ENCODE peak calls at places on chromosome 12, in four cellular contexts. One of them, this sample, is unnamed.

GRCh38 chr12:107442593-107442992 is 243.0 kb upstream of the PWP1 start:
- DNase-seq in K562: no peak
- DNase-seq in HepG2: no peak
- DNase-seq in GM12878: no peak
- DNase-seq in this sample: no peak

GRCh38 chr12:57885207-57885606 is 38.7 kb upstream of the CTDSP2 start:
- DNase-seq in HepG2: no peak
- DNase-seq in GM12878: no peak
- DNase-seq in K562: no peak
- DNase-seq in this sample: no peak

GRCh38 chr12:15852383-15852782 is 29.8 kb upstream of the STRAP start:
- DNase-seq in HepG2: no peak
- DNase-seq in GM12878: no peak
- DNase-seq in K562: no peak
- DNase-seq in this sample: no peak

GRCh38 chr12:92446082-92446460 is 256.7 kb upstream of the PLEKHG7 start:
- DNase-seq in K562: no peak
- DNase-seq in HepG2: no peak
- DNase-seq in GM12878: no peak
- DNase-seq in this sample: no peak

GRCh38 chr12:57734586-57734985 is 4.0 kb downstream of the AGAP2 start:
- DNase-seq in K562: no peak
- DNase-seq in HepG2: no peak
- DNase-seq in GM12878: no peak
- DNase-seq in this sample: no peak

GRCh38 chr12:13170892-13171490 is 25.5 kb upstream of the EMP1 start:
- DNase-seq in GM12878: no peak
- DNase-seq in K562: no peak
- DNase-seq in HepG2: no peak
- DNase-seq in this sample: no peak

GRCh38 chr12:131620520-131620919 is 90.4 kb upstream of the SFSWAP start:
- DNase-seq in K562: peak; percentile 45
- DNase-seq in GM12878: no peak
- DNase-seq in HepG2: no peak
- DNase-seq in this sample: no peak

GRCh38 chr12:8697120-8697475 is 693 bp upstream of the RIMKLB start:
- DNase-seq in GM12878: no peak
- DNase-seq in K562: peak; percentile 50
- DNase-seq in HepG2: no peak
- DNase-seq in this sample: no peak

GRCh38 chr12:111636209-111636928 is 37.3 kb upstream of the ATXN2 start:
- DNase-seq in HepG2: peak; percentile 56
- DNase-seq in GM12878: no peak
- DNase-seq in K562: peak; percentile 90
- DNase-seq in this sample: no peak

GRCh38 chr12:82682326-82682725 is 4.4 kb upstream of the TMTC2 start:
- DNase-seq in HepG2: no peak
- DNase-seq in GM12878: no peak
- DNase-seq in K562: no peak
- DNase-seq in this sample: no peak

GRCh38 chr12:119012179-119012578 is 30.8 kb downstream of the SRRM4 start:
- DNase-seq in GM12878: no peak
- DNase-seq in HepG2: no peak
- DNase-seq in K562: no peak
- DNase-seq in this sample: no peak

GRCh38 chr12:28130625-28131598 is 59.3 kb upstream of the CCDC91 start:
- DNase-seq in HepG2: peak; percentile 9
- DNase-seq in GM12878: no peak
- DNase-seq in K562: peak; percentile 96
- DNase-seq in this sample: no peak

GRCh38 chr12:104593482-104593881 is 136.7 kb downstream of the CHST11 start:
- DNase-seq in GM12878: no peak
- DNase-seq in HepG2: no peak
- DNase-seq in K562: peak; percentile 67
- DNase-seq in this sample: no peak

GRCh38 chr12:3130053-3130805 is 53.0 kb downstream of the TSPAN9 start:
- DNase-seq in GM12878: no peak
- DNase-seq in K562: no peak
- DNase-seq in HepG2: no peak
- DNase-seq in this sample: no peak

GRCh38 chr12:18750087-18750486 is 12.2 kb downstream of the CAPZA3 start:
- DNase-seq in HepG2: no peak
- DNase-seq in K562: no peak
- DNase-seq in GM12878: no peak
- DNase-seq in this sample: no peak

GRCh38 chr12:108600702-108601007 is 2.8 kb upstream of the TMEM119 start:
- DNase-seq in HepG2: no peak
- DNase-seq in GM12878: no peak
- DNase-seq in K562: no peak
- DNase-seq in this sample: no peak

GRCh38 chr12:113261847-113262470 is 40.7 kb downstream of the TPCN1 start:
- DNase-seq in HepG2: no peak
- DNase-seq in K562: no peak
- DNase-seq in GM12878: peak; percentile 11
- DNase-seq in this sample: no peak

GRCh38 chr12:19220861-19221466 is 91.4 kb downstream of the PLEKHA5 start:
- DNase-seq in GM12878: no peak
- DNase-seq in HepG2: no peak
- DNase-seq in K562: no peak
- DNase-seq in this sample: no peak

GRCh38 chr12:6871052-6871957 is 1.8 kb downstream of the SPSB2 start:
- DNase-seq in GM12878: no peak
- DNase-seq in K562: peak; percentile 71
- DNase-seq in HepG2: no peak
- DNase-seq in this sample: no peak

GRCh38 chr12:68560823-68561422 is 49.8 kb upstream of the RAP1B start:
- DNase-seq in HepG2: no peak
- DNase-seq in K562: no peak
- DNase-seq in GM12878: no peak
- DNase-seq in this sample: no peak

GRCh38 chr12:68559246-68559645 is 51.5 kb upstream of the RAP1B start:
- DNase-seq in GM12878: no peak
- DNase-seq in K562: peak; percentile 15
- DNase-seq in HepG2: no peak
- DNase-seq in this sample: no peak

GRCh38 chr12:68561830-68562229 is 48.9 kb upstream of the RAP1B start:
- DNase-seq in K562: peak; percentile 6
- DNase-seq in GM12878: no peak
- DNase-seq in HepG2: no peak
- DNase-seq in this sample: no peak

GRCh38 chr12:68559984-68560822 is 50.5 kb upstream of the RAP1B start:
- DNase-seq in HepG2: no peak
- DNase-seq in K562: peak; percentile 43
- DNase-seq in GM12878: no peak
- DNase-seq in this sample: no peak

GRCh38 chr12:68557011-68557715 is 53.5 kb upstream of the RAP1B start:
- DNase-seq in GM12878: no peak
- DNase-seq in K562: peak; percentile 23
- DNase-seq in HepG2: no peak
- DNase-seq in this sample: no peak
- TF ChIP-seq BHLHE40 in GM12878: no peak
- TF ChIP-seq BHLHE40 in K562: no peak
- TF ChIP-seq BHLHE40 in HepG2: no peak
- TF ChIP-seq BHLHE40 in this sample: no peak

DNA sequence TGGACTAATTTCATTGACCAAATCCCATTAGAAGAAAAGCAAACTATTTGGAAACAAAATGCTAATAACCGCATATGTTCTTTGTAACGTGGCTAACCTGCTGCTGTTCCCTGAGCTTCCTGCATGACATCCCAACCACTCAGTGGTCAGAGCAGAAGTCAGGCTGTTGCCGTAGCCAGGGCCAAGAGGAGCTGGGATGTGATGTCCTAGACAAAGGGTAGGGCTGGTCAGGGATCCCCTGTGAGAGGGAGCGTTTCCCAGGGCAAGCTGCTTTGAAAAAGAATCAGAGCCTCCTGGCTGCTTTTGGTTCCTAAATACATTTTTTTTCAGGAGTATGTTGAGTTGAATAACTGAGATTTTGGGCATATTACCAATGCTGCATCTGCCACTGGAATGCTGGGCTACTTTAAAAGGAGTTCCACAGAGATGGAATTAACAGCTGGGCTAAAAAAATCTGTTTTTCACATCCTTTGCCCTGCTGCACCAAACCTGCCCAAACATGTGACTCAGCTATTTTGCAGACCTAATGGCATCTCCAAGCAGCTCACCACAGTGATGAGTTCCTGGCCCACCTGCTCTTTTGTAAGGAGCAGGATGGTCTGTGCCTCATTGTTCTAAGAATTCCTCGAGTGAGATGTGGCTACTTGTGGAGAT is 23.9 kb downstream of the ANKRD13A start:
- DNase-seq in GM12878: no peak
- DNase-seq in K562: no peak
- DNase-seq in HepG2: no peak
- DNase-seq in this sample: no peak
- TF ChIP-seq FOXM1 in GM12878: no peak
- TF ChIP-seq FOXM1 in K562: no peak
- TF ChIP-seq FOXM1 in HepG2: no peak
- TF ChIP-seq FOXM1 in this sample: no peak

DNA sequence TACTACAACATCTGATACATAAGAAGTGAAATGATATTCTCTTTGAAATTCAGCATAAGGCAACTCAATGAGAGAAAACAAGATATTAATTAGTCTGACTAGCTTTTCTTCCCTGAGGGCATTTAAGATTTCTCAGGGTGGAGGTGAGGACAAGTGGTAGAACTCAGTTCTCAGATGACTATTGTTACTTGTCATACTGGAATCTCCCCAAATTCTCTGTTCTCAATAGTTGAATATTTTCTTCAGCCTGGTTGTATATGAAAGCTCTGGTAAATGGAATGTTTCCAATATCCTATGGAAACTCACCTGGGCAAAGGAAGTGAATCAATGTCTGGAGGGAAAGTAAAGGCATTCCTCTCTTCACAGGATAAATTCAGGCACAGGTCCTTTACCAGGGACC is 18.2 kb upstream of the ITGA5 start:
- DNase-seq in HepG2: no peak
- DNase-seq in GM12878: no peak
- DNase-seq in K562: no peak
- DNase-seq in this sample: no peak
- TF ChIP-seq BHLHE40 in HepG2: no peak
- TF ChIP-seq BHLHE40 in GM12878: no peak
- TF ChIP-seq BHLHE40 in K562: no peak
- TF ChIP-seq BHLHE40 in this sample: no peak

GRCh38 chr12:124780336-124780735 is 83.3 kb downstream of the SCARB1 start:
- DNase-seq in HepG2: no peak
- DNase-seq in GM12878: no peak
- DNase-seq in K562: no peak
- DNase-seq in this sample: no peak

GRCh38 chr12:124780752-124781685 is 82.6 kb downstream of the SCARB1 start:
- DNase-seq in HepG2: no peak
- DNase-seq in K562: no peak
- DNase-seq in GM12878: no peak
- DNase-seq in this sample: no peak

GRCh38 chr12:124777399-124778372 is 86.0 kb downstream of the SCARB1 start:
- DNase-seq in K562: no peak
- DNase-seq in HepG2: peak; percentile 91
- DNase-seq in GM12878: no peak
- DNase-seq in this sample: no peak

GRCh38 chr12:124778411-124778810 is 85.3 kb downstream of the SCARB1 start:
- DNase-seq in GM12878: no peak
- DNase-seq in HepG2: no peak
- DNase-seq in K562: no peak
- DNase-seq in this sample: no peak

DNA sequence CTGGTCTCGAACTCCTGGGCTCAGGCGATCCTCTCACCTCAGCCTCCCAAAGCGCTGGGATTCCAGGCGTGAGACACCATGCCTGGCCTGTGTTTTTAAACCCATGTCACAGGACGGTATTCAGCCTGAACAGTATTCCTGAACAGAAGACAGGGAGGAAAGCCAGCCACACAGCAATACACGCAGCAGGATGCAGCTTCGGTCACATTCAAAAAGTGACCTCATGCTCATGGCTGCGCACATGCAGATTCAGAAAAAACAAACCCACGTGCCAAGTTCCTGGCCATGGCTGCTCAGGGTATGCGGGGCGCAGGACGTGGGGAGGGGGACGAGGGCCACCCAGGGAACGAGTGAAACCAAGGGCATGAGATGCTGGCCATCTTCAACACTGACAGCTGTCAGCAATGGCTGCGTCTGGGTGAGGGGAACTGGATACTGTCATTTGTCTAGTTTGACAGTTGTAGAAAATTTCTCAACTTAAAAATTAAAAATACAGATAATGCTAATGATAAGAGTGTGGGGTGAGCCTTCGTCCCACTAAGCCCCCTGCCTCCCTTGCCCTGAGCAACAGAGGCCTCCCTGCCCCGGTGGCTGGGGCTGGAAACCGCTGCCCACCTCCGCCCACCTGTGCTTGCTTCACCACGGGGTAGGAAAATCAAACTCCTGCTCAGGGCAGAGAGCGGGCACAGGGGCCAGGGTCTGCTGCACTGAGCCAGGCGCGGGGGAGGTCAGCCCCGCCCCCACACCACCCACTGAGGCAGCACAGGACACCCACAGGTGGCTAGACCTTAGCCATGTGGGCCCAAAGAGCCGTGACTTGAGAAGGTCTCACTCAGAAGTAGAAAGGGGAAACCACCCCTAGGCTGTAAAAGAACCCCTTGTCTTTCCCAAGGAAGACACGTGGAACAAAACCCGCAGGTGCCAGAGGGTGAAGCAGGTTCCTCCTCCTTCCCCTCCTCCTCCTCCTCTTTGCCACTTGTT is 84.2 kb downstream of the SCARB1 start:
- DNase-seq in GM12878: peak; percentile 61
- DNase-seq in HepG2: no peak
- DNase-seq in K562: no peak
- DNase-seq in this sample: no peak
- TF ChIP-seq FOXM1 in GM12878: peak; percentile 59
- TF ChIP-seq FOXM1 in HepG2: no peak
- TF ChIP-seq FOXM1 in K562: no peak
- TF ChIP-seq FOXM1 in this sample: no peak

GRCh38 chr12:100225491-100225890 is 24.9 kb downstream of the ACTR6 start:
- DNase-seq in HepG2: no peak
- DNase-seq in GM12878: no peak
- DNase-seq in K562: no peak
- DNase-seq in this sample: no peak
- TF ChIP-seq BHLHE40 in HepG2: no peak
- TF ChIP-seq BHLHE40 in GM12878: no peak
- TF ChIP-seq BHLHE40 in K562: no peak
- TF ChIP-seq BHLHE40 in this sample: no peak

This sample was measured in HEK293T.